ENCODE peak calls at places on chromosomes 2 and 18, in four cellular contexts. M is lung, D is cardiac fibroblast, B is progenitor cell of endocrine pancreas. G is an unnamed sample.

GRCh38 chr2:3178206-3179031 is 199.2 kb downstream of the EIPR1 start:
- DNase-seq in M (no peak), D (no peak), B (no peak), G (no peak)

GRCh38 chr18:54672846-54673475 is 81.9 kb downstream of the DYNAP start:
- DNase-seq in M (no peak), D (peak), B (no peak), G (no peak)

GRCh38 chr2:174300114-174300513 is 34.6 kb upstream of the SP9 start:
- DNase-seq in M (no peak), D (peak), B (no peak), G (no peak)

GRCh38 chr2:237213325-237214040 is 127.8 kb downstream of the COPS8 start:
- DNase-seq in M (no peak), D (peak), B (no peak), G (no peak)

GRCh38 chr18:33116376-33116775 is 324.1 kb downstream of the CCDC178 start:
- DNase-seq in M (no peak), D (peak), B (no peak), G (no peak)

GRCh38 chr2:192195548-192196418 is 1.1 kb upstream of the TMEFF2 start:
- DNase-seq in M (no peak), D (peak), B (peak), G (peak)

GRCh38 chr2:121236650-121237049 is 48.4 kb downstream of the TFCP2L1 start:
- DNase-seq in M (no peak), D (no peak), B (no peak), G (no peak)

GRCh38 chr2:231369580-231370428 is 25.7 kb upstream of the B3GNT7 start:
- DNase-seq in M (no peak), D (no peak), B (no peak), G (no peak)

GRCh38 chr2:105546623-105546964 is 147.7 kb upstream of the FHL2 start:
- DNase-seq in M (no peak), D (no peak), B (no peak), G (no peak)

GRCh38 chr2:80102026-80102425 is 202.5 kb downstream of the LRRTM1 start:
- DNase-seq in M (no peak), D (peak), B (no peak), G (no peak)

GRCh38 chr2:70984576-70985282 is 6.3 kb downstream of the ANKRD53 start:
- DNase-seq in M (peak), D (peak), B (peak), G (peak)

GRCh38 chr2:42195559-42195958 is 26.4 kb downstream of the EML4 start:
- DNase-seq in M (no peak), D (peak), B (no peak), G (no peak)

GRCh38 chr2:203876328-203876727 is 8.8 kb downstream of the CTLA4 start:
- DNase-seq in M (no peak), D (no peak), B (no peak), G (no peak)

GRCh38 chr18:9619545-9619944 is 5.2 kb upstream of the PPP4R1 start:
- DNase-seq in M (no peak), D (peak), B (no peak), G (no peak)

GRCh38 chr2:74735544-74735943 is 81.5 kb downstream of the SEMA4F start:
- DNase-seq in M (no peak), D (no peak), B (no peak), G (no peak)

GRCh38 chr2:7572460-7572859 is 655.2 kb downstream of the RNF144A start:
- DNase-seq in M (no peak), D (no peak), B (no peak), G (no peak)

GRCh38 chr2:7574385-7574784 is 657.2 kb downstream of the RNF144A start:
- DNase-seq in M (no peak), D (no peak), B (no peak), G (no peak)

GRCh38 chr2:7570247-7570646 is 653.0 kb downstream of the RNF144A start:
- DNase-seq in M (no peak), D (no peak), B (no peak), G (no peak)

GRCh38 chr2:7571701-7572100 is 654.5 kb downstream of the RNF144A start:
- DNase-seq in M (no peak), D (no peak), B (no peak), G (no peak)

GRCh38 chr2:7573166-7573845 is 656.1 kb downstream of the RNF144A start:
- DNase-seq in M (no peak), D (no peak), B (no peak), G (no peak)
- TF ChIP-seq CTCF in M (no peak), D (no peak), B (no peak), G (no peak)

GRCh38 chr2:119387381-119388129 is 20.8 kb downstream of the DBI start:
- DNase-seq in M (peak), D (peak), B (no peak), G (no peak)
- TF ChIP-seq CTCF in M (no peak), D (peak), B (no peak), G (no peak)

GRCh38 chr2:19769513-19769912 is 132.3 kb downstream of the TTC32 start:
- DNase-seq in M (no peak), D (peak), B (no peak), G (no peak)
- TF ChIP-seq CTCF in M (no peak), D (peak), B (no peak), G (peak)

GRCh38 chr2:175964195-175964594 is 37.9 kb downstream of the LNPK start:
- DNase-seq in M (no peak), D (peak), B (no peak), G (no peak)
- TF ChIP-seq CTCF in M (no peak), D (peak), B (no peak), G (no peak)

DNA sequence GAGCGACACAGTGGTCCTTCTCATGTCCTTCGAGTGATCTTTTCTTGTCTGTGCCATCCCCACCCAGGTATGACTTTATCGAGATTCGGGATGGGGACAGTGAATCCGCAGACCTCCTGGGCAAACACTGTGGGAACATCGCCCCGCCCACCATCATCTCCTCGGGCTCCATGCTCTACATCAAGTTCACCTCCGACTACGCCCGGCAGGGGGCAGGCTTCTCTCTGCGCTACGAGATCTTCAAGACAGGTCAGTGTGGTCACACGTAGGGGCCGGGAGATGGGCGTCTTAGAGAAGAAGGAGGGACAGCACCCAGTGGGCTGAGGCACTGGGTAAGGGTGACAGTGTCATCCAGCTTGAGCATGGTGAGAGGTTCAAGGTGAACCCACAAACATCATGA is 33.8 kb downstream of the NRP2 start:
- DNase-seq in M (no peak), D (peak), B (no peak), G (no peak)
- TF ChIP-seq CTCF in M (no peak), D (peak), B (peak), G (peak)

DNA sequence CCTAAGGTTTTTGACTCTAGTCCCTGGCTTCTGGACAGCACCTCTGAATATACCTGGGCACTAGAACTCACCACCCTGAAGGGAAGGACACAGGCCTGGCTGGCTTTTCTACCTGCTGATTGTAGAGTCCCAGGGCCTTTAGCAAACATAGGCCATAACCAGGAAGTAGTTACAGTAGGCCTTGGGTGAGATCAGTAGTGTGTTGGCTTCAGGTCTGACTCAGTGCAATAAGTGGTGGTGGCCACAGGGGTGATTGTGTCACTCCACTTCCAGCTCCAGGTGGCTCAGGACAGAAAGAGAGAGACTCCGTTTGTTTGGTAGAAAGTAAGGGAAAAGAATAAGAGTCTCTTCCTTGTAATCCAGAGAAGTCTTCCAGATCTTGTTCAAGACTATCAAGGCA is 101.7 kb upstream of the LGALSL start:
- DNase-seq in M (no peak), D (no peak), B (no peak), G (no peak)
- TF ChIP-seq CTCF in M (no peak), D (no peak), B (no peak), G (no peak)

GRCh38 chr2:235642446-235643107 is 148.7 kb downstream of the AGAP1 start:
- DNase-seq in M (no peak), D (peak), B (no peak), G (no peak)
- TF ChIP-seq CTCF in M (no peak), D (peak), B (no peak), G (no peak)